ENCODE peak calls at places on chromosomes 1 and 21, in eight cellular contexts. M, N, F, B, V, E, Y and G are unnamed samples.
A peak's percentile ranks its signal among the peaks of the same experiment; 100 is the strongest.

GRCh38 chr1:54052470-54052933 is 502 bp downstream of the TMEM59 start:
- DNase-seq in M (peak; percentile 24), N (peak; percentile 53), F (peak; percentile 57), B (no peak), V (no peak), E (no peak), Y (peak; percentile 53), G (peak; percentile 43)

GRCh38 chr1:30260318-30260717 is 463.1 kb downstream of the MATN1 start:
- DNase-seq in M (no peak), N (no peak), F (no peak), B (no peak), V (no peak), E (no peak), Y (no peak), G (no peak)

GRCh38 chr1:17239420-17239819 is 9.5 kb upstream of the PADI3 start:
- DNase-seq in M (peak; percentile 45), N (peak; percentile 68), F (peak; percentile 91), B (no peak), V (no peak), E (peak; percentile 87), Y (peak; percentile 63), G (peak; percentile 44)

GRCh38 chr1:229027622-229028182 is 243.2 kb upstream of the RAB4A start:
- DNase-seq in M (no peak), N (no peak), F (no peak), B (peak; percentile 83), V (no peak), E (no peak), Y (peak; percentile 24), G (peak; percentile 10)

GRCh38 chr1:42046772-42047552 is 106.2 kb upstream of the GUCA2B start:
- DNase-seq in M (peak; percentile 66), N (no peak), F (no peak), B (no peak), V (no peak), E (no peak), Y (peak; percentile 50), G (no peak)

GRCh38 chr1:174322202-174322862 is 125.4 kb upstream of the GPR52 start:
- DNase-seq in M (no peak), N (no peak), F (peak; percentile 79), B (no peak), V (no peak), E (no peak), Y (no peak), G (no peak)

GRCh38 chr1:72105201-72105600 is 177.1 kb downstream of the NEGR1 start:
- DNase-seq in M (no peak), N (no peak), F (no peak), B (no peak), V (no peak), E (no peak), Y (no peak), G (no peak)

GRCh38 chr1:238469146-238469601 is 578.5 kb upstream of the ZP4 start:
- DNase-seq in M (no peak), N (no peak), F (peak; percentile 27), B (no peak), V (no peak), E (no peak), Y (no peak), G (no peak)

GRCh38 chr1:91170571-91170970 is 148.7 kb upstream of the ZNF644 start:
- DNase-seq in M (no peak), N (no peak), F (no peak), B (no peak), V (no peak), E (no peak), Y (no peak), G (no peak)

GRCh38 chr1:196661345-196661744 is 9.5 kb downstream of the CFH start:
- DNase-seq in M (no peak), N (no peak), F (no peak), B (no peak), V (no peak), E (no peak), Y (no peak), G (no peak)

GRCh38 chr1:59549903-59550302 is 253.0 kb downstream of the FGGY start:
- DNase-seq in M (peak; percentile 20), N (no peak), F (peak; percentile 19), B (peak; percentile 71), V (peak; percentile 72), E (no peak), Y (peak; percentile 27), G (no peak)

GRCh38 chr1:111126354-111126753 is 13.5 kb downstream of the DRAM2 start:
- DNase-seq in M (no peak), N (no peak), F (no peak), B (no peak), V (no peak), E (no peak), Y (no peak), G (no peak)

GRCh38 chr1:19398309-19398760 is 86.2 kb downstream of the SLC66A1 start:
- DNase-seq in M (no peak), N (no peak), F (peak; percentile 45), B (peak; percentile 63), V (peak; percentile 76), E (no peak), Y (no peak), G (no peak)

GRCh38 chr1:231039161-231040018 is 664 bp downstream of the FAM89A start:
- DNase-seq in M (peak; percentile 36), N (peak; percentile 34), F (peak; percentile 26), B (peak; percentile 64), V (no peak), E (no peak), Y (peak; percentile 44), G (peak; percentile 22)

GRCh38 chr1:181789395-181789794 is 272.1 kb downstream of the ZNF648 start:
- DNase-seq in M (no peak), N (no peak), F (no peak), B (no peak), V (no peak), E (no peak), Y (no peak), G (no peak)

GRCh38 chr1:1598720-1599029 is 1.3 kb downstream of the FNDC10 start:
- DNase-seq in M (no peak), N (no peak), F (no peak), B (no peak), V (no peak), E (no peak), Y (no peak), G (no peak)

GRCh38 chr1:98030483-98030882 is 109.6 kb upstream of the DPYD start:
- DNase-seq in M (no peak), N (no peak), F (peak; percentile 55), B (no peak), V (no peak), E (no peak), Y (no peak), G (no peak)

GRCh38 chr1:46580140-46580903 is 23.7 kb downstream of the MKNK1 start:
- DNase-seq in M (no peak), N (no peak), F (no peak), B (no peak), V (no peak), E (no peak), Y (no peak), G (no peak)

GRCh38 chr1:15326691-15327530 is 79.9 kb downstream of the FHAD1 start:
- DNase-seq in M (no peak), N (no peak), F (no peak), B (no peak), V (no peak), E (no peak), Y (no peak), G (no peak)

GRCh38 chr1:155008015-155008941 is 5.7 kb downstream of the ZBTB7B start:
- DNase-seq in M (no peak), N (peak; percentile 76), F (no peak), B (no peak), V (no peak), E (no peak), Y (no peak), G (no peak)
- H3K4me1 ChIP-seq in M (peaks cover 92% of the 10 kb centered on the region), N (peaks cover 57% of the 10 kb centered on the region), F (peaks cover 55% of the 10 kb centered on the region), B (peaks cover 92% of the 10 kb centered on the region), V (peaks cover 75% of the 10 kb centered on the region), E (peaks cover 21% of the 10 kb centered on the region), Y (peaks cover 76% of the 10 kb centered on the region), G (peaks cover 97% of the 10 kb centered on the region)

DNA sequence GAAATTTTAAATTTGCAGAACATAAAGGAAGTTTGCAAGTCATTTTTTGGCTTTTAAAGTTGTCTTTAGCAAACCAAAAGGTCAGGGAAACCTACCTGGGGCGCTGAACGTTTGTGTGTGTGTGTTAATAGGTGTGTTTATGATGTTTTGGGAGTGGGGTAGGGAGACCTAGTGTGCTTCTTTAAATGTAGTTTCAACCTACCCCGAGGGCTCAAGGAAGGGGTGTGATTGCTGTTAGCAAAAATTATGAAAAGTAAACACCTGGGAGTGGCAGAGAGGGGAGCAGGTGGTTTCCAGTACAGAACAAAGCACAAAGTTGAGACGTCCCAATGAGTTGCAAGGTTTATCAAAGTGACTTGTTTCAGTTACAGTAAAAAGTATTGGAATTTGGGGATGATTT is 58.7 kb upstream of the WDR26 start:
- DNase-seq in M (no peak), N (peak; percentile 61), F (no peak), B (no peak), V (no peak), E (no peak), Y (no peak), G (no peak)
- H3K4me1 ChIP-seq in M (peaks cover 24% of the 10 kb centered on the region), N (peaks cover 4% of the 10 kb centered on the region), F (peaks cover 27% of the 10 kb centered on the region), B (peaks cover 6% of the 10 kb centered on the region), V (peaks cover 5% of the 10 kb centered on the region), E (peaks cover 2% of the 10 kb centered on the region), Y (peaks cover 10% of the 10 kb centered on the region), G (peaks cover 14% of the 10 kb centered on the region)

GRCh38 chr1:94302497-94302896 is 65.1 kb upstream of the ARHGAP29 start:
- DNase-seq in M (no peak), N (no peak), F (no peak), B (no peak), V (no peak), E (no peak), Y (no peak), G (no peak)

GRCh38 chr1:94302960-94303359 is 65.6 kb upstream of the ARHGAP29 start:
- DNase-seq in M (no peak), N (no peak), F (no peak), B (no peak), V (no peak), E (no peak), Y (no peak), G (no peak)

GRCh38 chr1:94305704-94306103 is 68.3 kb upstream of the ARHGAP29 start:
- DNase-seq in M (no peak), N (no peak), F (peak; percentile 87), B (no peak), V (no peak), E (no peak), Y (no peak), G (no peak)

GRCh38 chr1:94306521-94306920 is 69.1 kb upstream of the ARHGAP29 start:
- DNase-seq in M (no peak), N (no peak), F (no peak), B (no peak), V (no peak), E (no peak), Y (no peak), G (no peak)

DNA sequence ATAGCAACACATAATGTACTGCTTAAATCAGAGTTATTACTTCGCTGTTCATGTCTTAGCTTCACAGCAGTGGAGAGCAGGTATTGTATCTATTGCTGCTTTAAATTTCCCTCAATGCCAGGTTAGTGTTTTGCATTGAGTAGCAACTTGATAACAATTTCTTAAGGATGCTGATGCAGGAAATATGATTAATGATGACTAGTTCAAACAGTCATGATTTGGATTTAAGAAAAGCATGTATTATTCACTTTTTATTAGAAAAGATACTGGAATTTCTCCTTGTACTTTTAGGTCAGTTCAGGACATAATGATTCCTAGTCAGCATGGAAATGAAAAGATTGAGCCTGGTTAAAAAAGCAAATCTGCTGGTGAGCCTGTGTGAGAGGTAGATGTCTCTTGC is 67.2 kb upstream of the ARHGAP29 start:
- DNase-seq in M (no peak), N (no peak), F (peak; percentile 75), B (no peak), V (no peak), E (no peak), Y (no peak), G (no peak)
- H3K4me1 ChIP-seq in M (no peaks in the 10 kb centered on the region), N (no peaks in the 10 kb centered on the region), F (peaks cover 46% of the 10 kb centered on the region), B (peaks cover 7% of the 10 kb centered on the region), V (peaks cover 69% of the 10 kb centered on the region), E (no peaks in the 10 kb centered on the region), Y (no peaks in the 10 kb centered on the region), G (no peaks in the 10 kb centered on the region)

GRCh38 chr21:34082769-34083168 is 9.4 kb downstream of the MRPS6 start:
- DNase-seq in M (no peak), N (no peak), F (no peak), B (no peak), V (no peak), E (no peak), Y (no peak), G (no peak)
- H3K4me1 ChIP-seq in M (peaks cover 36% of the 10 kb centered on the region), N (peaks cover 11% of the 10 kb centered on the region), F (no peaks in the 10 kb centered on the region), B (peaks cover 81% of the 10 kb centered on the region), V (peaks cover 98% of the 10 kb centered on the region), E (peaks cover 5% of the 10 kb centered on the region), Y (peaks cover 42% of the 10 kb centered on the region), G (peaks cover 65% of the 10 kb centered on the region)